ENCODE peak calls at places on chromosomes 12 and 14, in nine cellular contexts. F is uterus, Y is foreskin keratinocyte, D is lung, P is heart left ventricle, U is IMR-90, A is pancreas, B is cardiac muscle cell, Z is lower lobe of right lung. K is an unnamed sample.

GRCh38 chr14:22602011-22602410 is 3.9 kb downstream of the ABHD4 start:
- DNase-seq in F (no peak), Y (no peak), D (no peak), P (no peak), U (no peak), A (no peak), B (no peak), Z (no peak), K (no peak)

GRCh38 chr14:52360831-52361230 is 46.7 kb downstream of the PTGER2 start:
- DNase-seq in F (no peak), Y (no peak), D (no peak), P (no peak), U (no peak), A (no peak), B (peak; percentile 17), Z (no peak), K (no peak)

GRCh38 chr12:108312885-108313203 is 26.3 kb downstream of the CMKLR1 start:
- DNase-seq in F (no peak), Y (no peak), D (no peak), P (peak; percentile 68), U (no peak), A (no peak), B (peak; percentile 20), Z (peak; percentile 69), K (no peak)

GRCh38 chr14:93049867-93050331 is 65.8 kb downstream of the ITPK1 start:
- DNase-seq in F (no peak), Y (no peak), D (no peak), P (no peak), U (no peak), A (peak; percentile 32), B (peak; percentile 46), Z (no peak), K (no peak)

GRCh38 chr12:124938606-124939427 is 24.4 kb upstream of the UBC start:
- DNase-seq in F (peak; percentile 66), Y (peak; percentile 85), D (peak; percentile 54), P (peak; percentile 64), U (peak; percentile 88), A (peak; percentile 63), B (peak; percentile 89), Z (no peak), K (peak; percentile 45)

GRCh38 chr12:11807453-11807852 is 158.0 kb downstream of the ETV6 start:
- DNase-seq in F (no peak), Y (no peak), D (no peak), P (no peak), U (no peak), A (no peak), B (no peak), Z (no peak), K (no peak)

GRCh38 chr12:29591140-29592020 is 93.9 kb upstream of the OVCH1 start:
- DNase-seq in F (no peak), Y (no peak), D (no peak), P (no peak), U (peak; percentile 24), A (no peak), B (peak; percentile 70), Z (no peak), K (no peak)

GRCh38 chr14:56754966-56755365 is 55.3 kb downstream of the OTX2 start:
- DNase-seq in F (no peak), Y (no peak), D (no peak), P (no peak), U (no peak), A (no peak), B (no peak), Z (no peak), K (no peak)

GRCh38 chr14:61319706-61320105 is 1.7 kb upstream of the PRKCH start:
- DNase-seq in F (no peak), Y (no peak), D (no peak), P (no peak), U (no peak), A (no peak), B (no peak), Z (no peak), K (no peak)

GRCh38 chr12:47095446-47096236 is 15.9 kb upstream of the AMIGO2 start:
- DNase-seq in F (no peak), Y (peak; percentile 95), D (no peak), P (no peak), U (peak; percentile 95), A (no peak), B (peak; percentile 72), Z (no peak), K (peak; percentile 51)

GRCh38 chr12:45522227-45522626 is 207.3 kb upstream of the ARID2 start:
- DNase-seq in F (no peak), Y (peak; percentile 53), D (no peak), P (no peak), U (no peak), A (no peak), B (no peak), Z (no peak), K (no peak)

GRCh38 chr12:25155031-25155576 is 39.9 kb downstream of the DNAI7 start:
- DNase-seq in F (no peak), Y (peak; percentile 29), D (no peak), P (no peak), U (peak; percentile 87), A (no peak), B (peak; percentile 43), Z (no peak), K (peak; percentile 51)

GRCh38 chr14:72332871-72333270 is 400.6 kb downstream of the RGS6 start:
- DNase-seq in F (no peak), Y (no peak), D (no peak), P (no peak), U (no peak), A (no peak), B (no peak), Z (no peak), K (no peak)

GRCh38 chr12:122422769-122423257 is 344 bp upstream of the CLIP1 start:
- DNase-seq in F (peak; percentile 37), Y (peak; percentile 65), D (peak; percentile 36), P (peak; percentile 25), U (peak; percentile 54), A (no peak), B (peak; percentile 47), Z (peak; percentile 46), K (no peak)

GRCh38 chr14:91418387-91419043 is 895 bp upstream of the CCDC88C start:
- DNase-seq in F (peak; percentile 69), Y (peak; percentile 57), D (peak; percentile 78), P (peak; percentile 73), U (peak; percentile 17), A (peak; percentile 88), B (peak; percentile 53), Z (peak; percentile 81), K (peak; percentile 48)

GRCh38 chr12:9227953-9228352 is 19.8 kb upstream of the PZP start:
- DNase-seq in F (no peak), Y (no peak), D (no peak), P (no peak), U (no peak), A (no peak), B (no peak), Z (no peak), K (no peak)

GRCh38 chr12:57518920-57519757 is 1.2 kb downstream of the DDIT3 start:
- DNase-seq in F (peak; percentile 56), Y (no peak), D (peak; percentile 41), P (peak; percentile 43), U (peak; percentile 24), A (no peak), B (peak; percentile 80), Z (no peak), K (no peak)

GRCh38 chr12:92928431-92928961 is 599 bp downstream of the EEA1 start:
- DNase-seq in F (peak; percentile 44), Y (peak; percentile 47), D (peak; percentile 38), P (peak; percentile 52), U (no peak), A (peak; percentile 64), B (peak; percentile 25), Z (peak; percentile 68), K (no peak)

GRCh38 chr12:116945901-116946550 is 35.3 kb downstream of the FBXW8 start:
- DNase-seq in F (no peak), Y (no peak), D (no peak), P (no peak), U (no peak), A (no peak), B (no peak), Z (no peak), K (no peak)
- H3K27ac ChIP-seq in F (no peak overlapping the region), Y (no peak overlapping the region), D (no peak overlapping the region), P (no peak overlapping the region), U (no peak overlapping the region), A (no peak overlapping the region), B (no peak overlapping the region), Z (no peak overlapping the region), K (no peak overlapping the region)

DNA sequence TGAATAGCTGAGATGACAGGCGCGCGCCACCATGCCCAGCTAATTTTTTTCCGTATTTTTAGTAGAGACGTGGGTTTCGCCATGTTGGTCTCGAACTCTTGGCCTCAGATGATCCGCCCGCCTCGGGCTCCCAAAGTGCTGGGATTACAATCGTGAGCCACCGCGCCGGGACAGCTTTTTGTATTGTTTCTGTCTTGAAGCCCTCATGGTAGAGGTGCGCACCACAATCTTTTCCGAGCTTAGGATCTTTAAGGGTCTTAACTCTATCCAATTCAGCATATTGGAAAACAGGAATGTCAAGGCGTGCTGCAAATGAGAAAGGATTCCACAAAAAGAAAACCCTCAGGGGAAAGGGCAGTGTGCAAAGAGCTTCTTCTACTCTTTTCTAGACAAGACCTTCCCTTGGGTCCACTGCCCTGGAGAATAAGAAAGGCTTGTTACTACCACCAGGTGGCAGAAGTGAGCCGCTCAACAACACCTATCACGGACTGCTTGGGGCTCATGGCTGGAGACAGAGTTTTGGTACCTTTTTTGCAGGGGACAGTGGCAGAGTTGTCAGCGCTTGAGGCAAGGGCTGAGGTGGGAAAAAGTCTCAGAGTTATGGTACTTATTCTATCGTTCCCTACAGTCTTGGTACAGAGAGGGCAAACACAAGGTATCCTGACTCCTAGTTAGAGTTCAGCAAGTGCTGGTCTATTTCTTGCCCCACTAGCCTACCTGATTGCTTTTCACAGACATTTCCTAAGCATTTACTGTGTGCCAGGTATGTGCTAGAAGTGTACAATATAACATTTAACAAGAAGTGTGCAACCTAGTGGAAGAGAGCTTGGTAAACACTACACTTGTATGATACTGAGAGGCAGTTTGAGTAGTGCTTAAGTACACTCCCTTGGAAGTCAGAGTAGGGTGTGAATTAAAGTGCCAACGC is 16.4 kb upstream of the SP7 start:
- DNase-seq in F (peak; percentile 83), Y (peak; percentile 74), D (peak; percentile 84), P (peak; percentile 82), U (peak; percentile 83), A (peak; percentile 72), B (peak; percentile 93), Z (peak; percentile 81), K (peak; percentile 67)
- TF ChIP-seq CTCF in F (peak; percentile 94), Y (peak; percentile 92), D (peak; percentile 95), P (peak; percentile 82), U (peak; percentile 96), A (peak; percentile 81), B (peak; percentile 84), Z (peak; percentile 91), K (peak; percentile 81)

GRCh38 chr14:50116221-50116956 is at the start of gene VCPKMT:
- DNase-seq in F (peak; percentile 94), Y (peak; percentile 80), D (peak; percentile 94), P (peak; percentile 94), U (peak; percentile 86), A (peak; percentile 96), B (peak; percentile 94), Z (peak; percentile 97), K (peak; percentile 89)
- H3K27ac ChIP-seq in F (peak within 1 kb of the TSS; percentile 80), Y (peak within 1 kb of the TSS; percentile 42), D (peak within 1 kb of the TSS; percentile 84), P (peak within 1 kb of the TSS; percentile 66), U (peak within 1 kb of the TSS; percentile 91), A (peak within 1 kb of the TSS; percentile 67), B (peak within 1 kb of the TSS; percentile 89), Z (peak within 1 kb of the TSS; percentile 85), K (peak within 1 kb of the TSS; percentile 71)

GRCh38 chr12:58959639-58960300 is 39.5 kb upstream of the LRIG3 start:
- DNase-seq in F (no peak), Y (no peak), D (no peak), P (no peak), U (peak; percentile 13), A (no peak), B (no peak), Z (no peak), K (no peak)
- TF ChIP-seq CTCF in F (no peak), Y (no peak), D (no peak), P (no peak), U (no peak), A (no peak), B (no peak), Z (no peak), K (no peak)

GRCh38 chr14:50955373-50956043 is 11.2 kb upstream of the PYGL start:
- DNase-seq in F (peak; percentile 67), Y (peak; percentile 100), D (peak; percentile 54), P (no peak), U (peak; percentile 96), A (no peak), B (peak; percentile 92), Z (peak; percentile 75), K (peak; percentile 96)
- H3K27ac ChIP-seq in F (peak overlapping the region; percentile 79), Y (peak overlapping the region; percentile 94), D (no peak overlapping the region), P (no peak overlapping the region), U (peak overlapping the region; percentile 81), A (no peak overlapping the region), B (no peak overlapping the region), Z (peak overlapping the region; percentile 36), K (peak overlapping the region; percentile 95)

K was measured in RWPE1.